ENCODE peak calls at places on chromosome 9, in six cellular contexts. One of them, this sample, is unnamed.

GRCh38 chr9:98906273-98907040 is 37.2 kb upstream of the COL15A1 start:
- DNase-seq in mammary epithelial cell: no peak
- DNase-seq in effector memory CD4-positive, alpha-beta T cell: no peak
- DNase-seq in breast epithelium: no peak
- DNase-seq in lower lobe of right lung: no peak
- DNase-seq in ovary: no peak
- DNase-seq in this sample: no peak

GRCh38 chr9:18438300-18438925 is 35.5 kb upstream of the ADAMTSL1 start:
- DNase-seq in effector memory CD4-positive, alpha-beta T cell: no peak
- DNase-seq in mammary epithelial cell: no peak
- DNase-seq in lower lobe of right lung: peak
- DNase-seq in breast epithelium: peak
- DNase-seq in ovary: peak
- DNase-seq in this sample: no peak

GRCh38 chr9:4297151-4297794 is 2.6 kb downstream of the GLIS3 start:
- DNase-seq in mammary epithelial cell: peak
- DNase-seq in effector memory CD4-positive, alpha-beta T cell: no peak
- DNase-seq in lower lobe of right lung: peak
- DNase-seq in ovary: peak
- DNase-seq in breast epithelium: peak
- DNase-seq in this sample: peak

GRCh38 chr9:128243486-128244415 is 32.1 kb downstream of the GOLGA2 start:
- DNase-seq in lower lobe of right lung: no peak
- DNase-seq in mammary epithelial cell: no peak
- DNase-seq in ovary: no peak
- DNase-seq in breast epithelium: no peak
- DNase-seq in effector memory CD4-positive, alpha-beta T cell: no peak
- DNase-seq in this sample: no peak

GRCh38 chr9:85453850-85454249 is 287.9 kb downstream of the AGTPBP1 start:
- DNase-seq in effector memory CD4-positive, alpha-beta T cell: no peak
- DNase-seq in lower lobe of right lung: no peak
- DNase-seq in ovary: no peak
- DNase-seq in breast epithelium: no peak
- DNase-seq in mammary epithelial cell: no peak
- DNase-seq in this sample: no peak

GRCh38 chr9:137114613-137115393 is at the start of gene DPP7:
- DNase-seq in ovary: peak
- DNase-seq in effector memory CD4-positive, alpha-beta T cell: peak
- DNase-seq in lower lobe of right lung: peak
- DNase-seq in breast epithelium: no peak
- DNase-seq in mammary epithelial cell: peak
- DNase-seq in this sample: peak

GRCh38 chr9:134624827-134625181 is 16.8 kb upstream of the COL5A1 start:
- DNase-seq in effector memory CD4-positive, alpha-beta T cell: no peak
- DNase-seq in lower lobe of right lung: no peak
- DNase-seq in ovary: no peak
- DNase-seq in mammary epithelial cell: peak
- DNase-seq in breast epithelium: peak
- DNase-seq in this sample: no peak

GRCh38 chr9:135910757-135911156 is 3.4 kb upstream of the CAMSAP1 start:
- DNase-seq in ovary: no peak
- DNase-seq in lower lobe of right lung: no peak
- DNase-seq in effector memory CD4-positive, alpha-beta T cell: no peak
- DNase-seq in mammary epithelial cell: no peak
- DNase-seq in breast epithelium: peak
- DNase-seq in this sample: no peak

GRCh38 chr9:125409637-125410521 is 148.3 kb downstream of the GAPVD1 start:
- DNase-seq in ovary: no peak
- DNase-seq in lower lobe of right lung: no peak
- DNase-seq in mammary epithelial cell: no peak
- DNase-seq in effector memory CD4-positive, alpha-beta T cell: no peak
- DNase-seq in breast epithelium: no peak
- DNase-seq in this sample: no peak

GRCh38 chr9:27529316-27530278 is at the start of gene MOB3B:
- DNase-seq in effector memory CD4-positive, alpha-beta T cell: peak
- DNase-seq in mammary epithelial cell: peak
- DNase-seq in breast epithelium: peak
- DNase-seq in ovary: peak
- DNase-seq in lower lobe of right lung: peak
- DNase-seq in this sample: peak

DNA sequence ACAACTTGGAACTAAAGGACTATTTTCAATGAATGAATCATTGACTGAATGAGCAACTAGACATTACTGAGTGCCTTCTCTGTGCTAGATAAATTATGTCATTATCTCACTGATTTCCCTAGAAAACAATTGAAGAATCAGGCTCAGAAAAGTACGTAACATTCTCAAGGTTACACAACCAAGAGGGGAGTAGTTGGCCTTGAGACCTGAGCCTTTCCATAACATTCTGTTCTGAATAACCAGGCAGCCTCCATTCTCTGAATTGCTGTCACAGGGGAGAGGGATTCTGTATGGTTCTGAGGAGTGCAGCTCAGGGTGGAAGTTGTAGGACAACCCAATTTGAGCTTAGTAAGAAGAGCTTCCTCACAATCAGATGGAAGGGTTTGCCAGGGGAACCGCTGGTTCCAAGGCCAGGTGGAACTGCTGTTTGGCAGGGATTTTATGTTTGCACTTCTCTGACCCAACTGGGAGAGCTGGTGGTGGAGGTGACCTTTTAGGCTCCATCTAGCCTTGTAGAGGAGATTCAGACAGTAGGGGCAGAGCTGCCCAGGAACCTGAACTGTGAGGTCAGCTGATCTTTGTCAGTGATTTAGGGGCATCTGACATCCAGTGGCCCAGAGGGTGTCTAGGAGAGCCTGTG is 16.3 kb downstream of the POLR1E start:
- DNase-seq in lower lobe of right lung: no peak
- DNase-seq in effector memory CD4-positive, alpha-beta T cell: no peak
- DNase-seq in mammary epithelial cell: no peak
- DNase-seq in ovary: no peak
- DNase-seq in breast epithelium: no peak
- DNase-seq in this sample: no peak
- H3K27ac ChIP-seq in lower lobe of right lung: no peak
- H3K27ac ChIP-seq in effector memory CD4-positive, alpha-beta T cell: no peak
- H3K27ac ChIP-seq in mammary epithelial cell: no peak
- H3K27ac ChIP-seq in ovary: no peak
- H3K27ac ChIP-seq in breast epithelium: no peak
- H3K27ac ChIP-seq in this sample: no peak

GRCh38 chr9:114218264-114219120 is 63.2 kb downstream of the COL27A1 start:
- DNase-seq in breast epithelium: no peak
- DNase-seq in effector memory CD4-positive, alpha-beta T cell: no peak
- DNase-seq in ovary: no peak
- DNase-seq in lower lobe of right lung: no peak
- DNase-seq in mammary epithelial cell: no peak
- DNase-seq in this sample: no peak

GRCh38 chr9:114221706-114222465 is 66.5 kb downstream of the COL27A1 start:
- DNase-seq in breast epithelium: no peak
- DNase-seq in lower lobe of right lung: no peak
- DNase-seq in effector memory CD4-positive, alpha-beta T cell: no peak
- DNase-seq in mammary epithelial cell: no peak
- DNase-seq in ovary: no peak
- DNase-seq in this sample: no peak

GRCh38 chr9:114216976-114217375 is 61.6 kb downstream of the COL27A1 start:
- DNase-seq in mammary epithelial cell: no peak
- DNase-seq in lower lobe of right lung: no peak
- DNase-seq in ovary: no peak
- DNase-seq in breast epithelium: no peak
- DNase-seq in effector memory CD4-positive, alpha-beta T cell: no peak
- DNase-seq in this sample: no peak

GRCh38 chr9:114223564-114224246 is 68.4 kb downstream of the COL27A1 start:
- DNase-seq in lower lobe of right lung: no peak
- DNase-seq in mammary epithelial cell: peak
- DNase-seq in effector memory CD4-positive, alpha-beta T cell: no peak
- DNase-seq in ovary: no peak
- DNase-seq in breast epithelium: no peak
- DNase-seq in this sample: no peak

GRCh38 chr9:114220129-114220541 is 64.8 kb downstream of the COL27A1 start:
- DNase-seq in breast epithelium: no peak
- DNase-seq in effector memory CD4-positive, alpha-beta T cell: no peak
- DNase-seq in ovary: no peak
- DNase-seq in lower lobe of right lung: no peak
- DNase-seq in mammary epithelial cell: no peak
- DNase-seq in this sample: no peak
- H3K27ac ChIP-seq in breast epithelium: peak
- H3K27ac ChIP-seq in effector memory CD4-positive, alpha-beta T cell: no peak
- H3K27ac ChIP-seq in ovary: no peak
- H3K27ac ChIP-seq in lower lobe of right lung: no peak
- H3K27ac ChIP-seq in mammary epithelial cell: no peak
- H3K27ac ChIP-seq in this sample: no peak

GRCh38 chr9:131485728-131486381 is 16.9 kb upstream of the POMT1 start:
- DNase-seq in effector memory CD4-positive, alpha-beta T cell: no peak
- DNase-seq in ovary: no peak
- DNase-seq in lower lobe of right lung: peak
- DNase-seq in breast epithelium: no peak
- DNase-seq in mammary epithelial cell: peak
- DNase-seq in this sample: no peak
- H3K27ac ChIP-seq in effector memory CD4-positive, alpha-beta T cell: no peak
- H3K27ac ChIP-seq in ovary: no peak
- H3K27ac ChIP-seq in lower lobe of right lung: no peak
- H3K27ac ChIP-seq in breast epithelium: peak
- H3K27ac ChIP-seq in mammary epithelial cell: no peak
- H3K27ac ChIP-seq in this sample: no peak

GRCh38 chr9:761155-761792 is 80.2 kb upstream of the DMRT1 start:
- DNase-seq in lower lobe of right lung: no peak
- DNase-seq in effector memory CD4-positive, alpha-beta T cell: no peak
- DNase-seq in ovary: no peak
- DNase-seq in mammary epithelial cell: no peak
- DNase-seq in breast epithelium: no peak
- DNase-seq in this sample: no peak
- H3K27ac ChIP-seq in lower lobe of right lung: no peak
- H3K27ac ChIP-seq in effector memory CD4-positive, alpha-beta T cell: no peak
- H3K27ac ChIP-seq in ovary: no peak
- H3K27ac ChIP-seq in mammary epithelial cell: no peak
- H3K27ac ChIP-seq in breast epithelium: no peak
- H3K27ac ChIP-seq in this sample: no peak

GRCh38 chr9:115575147-115575546 is 457.2 kb upstream of the TNC start:
- DNase-seq in effector memory CD4-positive, alpha-beta T cell: no peak
- DNase-seq in ovary: no peak
- DNase-seq in lower lobe of right lung: no peak
- DNase-seq in mammary epithelial cell: no peak
- DNase-seq in breast epithelium: no peak
- DNase-seq in this sample: no peak
- H3K27ac ChIP-seq in effector memory CD4-positive, alpha-beta T cell: no peak
- H3K27ac ChIP-seq in ovary: no peak
- H3K27ac ChIP-seq in lower lobe of right lung: no peak
- H3K27ac ChIP-seq in mammary epithelial cell: no peak
- H3K27ac ChIP-seq in breast epithelium: no peak
- H3K27ac ChIP-seq in this sample: no peak

GRCh38 chr9:121675969-121676822 is 24.8 kb downstream of the DAB2IP start:
- DNase-seq in effector memory CD4-positive, alpha-beta T cell: no peak
- DNase-seq in lower lobe of right lung: peak
- DNase-seq in ovary: no peak
- DNase-seq in mammary epithelial cell: no peak
- DNase-seq in breast epithelium: no peak
- DNase-seq in this sample: no peak

GRCh38 chr9:121673576-121673975 is 22.1 kb downstream of the DAB2IP start:
- DNase-seq in mammary epithelial cell: no peak
- DNase-seq in ovary: no peak
- DNase-seq in breast epithelium: no peak
- DNase-seq in effector memory CD4-positive, alpha-beta T cell: no peak
- DNase-seq in lower lobe of right lung: peak
- DNase-seq in this sample: no peak

GRCh38 chr9:121676916-121677315 is 25.5 kb downstream of the DAB2IP start:
- DNase-seq in effector memory CD4-positive, alpha-beta T cell: no peak
- DNase-seq in ovary: no peak
- DNase-seq in breast epithelium: no peak
- DNase-seq in lower lobe of right lung: peak
- DNase-seq in mammary epithelial cell: no peak
- DNase-seq in this sample: no peak

GRCh38 chr9:121675381-121675780 is 23.9 kb downstream of the DAB2IP start:
- DNase-seq in lower lobe of right lung: peak
- DNase-seq in effector memory CD4-positive, alpha-beta T cell: no peak
- DNase-seq in mammary epithelial cell: no peak
- DNase-seq in breast epithelium: no peak
- DNase-seq in ovary: no peak
- DNase-seq in this sample: no peak

DNA sequence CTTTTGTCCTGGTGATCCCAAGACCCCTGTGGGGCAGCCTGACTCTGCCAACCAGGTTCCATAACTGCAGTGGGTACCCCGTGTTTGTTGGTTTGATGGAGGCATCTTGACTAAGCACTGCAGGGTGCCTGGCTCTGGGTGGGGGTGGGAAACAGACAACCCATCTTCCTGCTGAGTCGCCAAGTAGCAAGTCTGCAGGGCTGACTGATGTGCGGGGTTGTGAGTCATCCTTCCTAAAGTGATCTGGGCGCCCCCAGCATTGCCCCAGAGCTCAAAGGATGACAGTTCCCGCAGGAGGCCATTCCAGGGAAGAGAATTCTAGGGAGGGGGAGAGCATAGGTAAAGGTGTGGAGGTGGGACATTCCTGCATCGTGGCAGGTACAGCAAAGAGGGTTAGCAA is 23.5 kb downstream of the DAB2IP start:
- DNase-seq in mammary epithelial cell: peak
- DNase-seq in ovary: no peak
- DNase-seq in breast epithelium: no peak
- DNase-seq in lower lobe of right lung: no peak
- DNase-seq in effector memory CD4-positive, alpha-beta T cell: no peak
- DNase-seq in this sample: no peak
- H3K27ac ChIP-seq in mammary epithelial cell: no peak
- H3K27ac ChIP-seq in ovary: no peak
- H3K27ac ChIP-seq in breast epithelium: no peak
- H3K27ac ChIP-seq in lower lobe of right lung: no peak
- H3K27ac ChIP-seq in effector memory CD4-positive, alpha-beta T cell: no peak
- H3K27ac ChIP-seq in this sample: no peak

GRCh38 chr9:89465726-89466308 is 32.1 kb downstream of the SEMA4D start:
- DNase-seq in lower lobe of right lung: no peak
- DNase-seq in mammary epithelial cell: no peak
- DNase-seq in breast epithelium: no peak
- DNase-seq in ovary: no peak
- DNase-seq in effector memory CD4-positive, alpha-beta T cell: no peak
- DNase-seq in this sample: no peak

GRCh38 chr9:89464991-89465390 is 32.9 kb downstream of the SEMA4D start:
- DNase-seq in breast epithelium: no peak
- DNase-seq in mammary epithelial cell: no peak
- DNase-seq in lower lobe of right lung: no peak
- DNase-seq in effector memory CD4-positive, alpha-beta T cell: no peak
- DNase-seq in ovary: no peak
- DNase-seq in this sample: no peak

GRCh38 chr9:89468271-89468960 is 29.5 kb downstream of the SEMA4D start:
- DNase-seq in breast epithelium: no peak
- DNase-seq in ovary: no peak
- DNase-seq in lower lobe of right lung: no peak
- DNase-seq in mammary epithelial cell: no peak
- DNase-seq in effector memory CD4-positive, alpha-beta T cell: no peak
- DNase-seq in this sample: no peak

GRCh38 chr9:89467278-89467625 is 30.7 kb downstream of the SEMA4D start:
- DNase-seq in breast epithelium: no peak
- DNase-seq in effector memory CD4-positive, alpha-beta T cell: no peak
- DNase-seq in mammary epithelial cell: no peak
- DNase-seq in ovary: no peak
- DNase-seq in lower lobe of right lung: no peak
- DNase-seq in this sample: peak

GRCh38 chr9:89466451-89467277 is 31.2 kb downstream of the SEMA4D start:
- DNase-seq in mammary epithelial cell: no peak
- DNase-seq in ovary: no peak
- DNase-seq in breast epithelium: no peak
- DNase-seq in lower lobe of right lung: no peak
- DNase-seq in effector memory CD4-positive, alpha-beta T cell: no peak
- DNase-seq in this sample: no peak
- H3K27ac ChIP-seq in mammary epithelial cell: no peak
- H3K27ac ChIP-seq in ovary: no peak
- H3K27ac ChIP-seq in breast epithelium: no peak
- H3K27ac ChIP-seq in lower lobe of right lung: no peak
- H3K27ac ChIP-seq in effector memory CD4-positive, alpha-beta T cell: peak
- H3K27ac ChIP-seq in this sample: peak

This sample was measured in CD4-positive, alpha-beta memory T cell.